ENCODE peak calls at places on chromosomes 3 and 15, in nine cellular contexts. W is OCI-LY7, I is AG09309, Q is tibial nerve, V is AG04450, A is transverse colon, N is stomach, H is foreskin fibroblast, C is cardiac fibroblast. Y is an unnamed sample.

GRCh38 chr3:166304509-166305063 is 467.4 kb upstream of the BCHE start:
- DNase-seq in Q (no peak), N (no peak), A (no peak), C (no peak), I (no peak), W (no peak), V (no peak), H (no peak), Y (no peak)

GRCh38 chr3:12993022-12993622 is 80.1 kb downstream of the IQSEC1 start:
- DNase-seq in C (no peak), I (no peak), A (peak; percentile 26), W (no peak), V (no peak), Q (no peak), N (no peak), H (no peak), Y (no peak)

GRCh38 chr3:100027321-100027720 is 87.0 kb downstream of the FILIP1L start:
- DNase-seq in N (no peak), W (no peak), C (peak; percentile 58), Q (no peak), H (no peak), A (no peak), I (no peak), V (no peak), Y (no peak)

GRCh38 chr15:77481670-77482069 is 61.0 kb downstream of the HMG20A start:
- DNase-seq in A (no peak), W (no peak), H (peak; percentile 56), N (no peak), Q (no peak), I (no peak), C (peak; percentile 64), V (no peak), Y (no peak)

GRCh38 chr3:117303446-117303845 is 593.9 kb downstream of the TUSC7 start:
- DNase-seq in I (no peak), Q (no peak), V (no peak), W (no peak), N (no peak), A (no peak), H (no peak), C (no peak), Y (no peak)

GRCh38 chr3:101156787-101157345 is 163.5 kb downstream of the IMPG2 start:
- DNase-seq in W (no peak), C (no peak), A (no peak), V (no peak), N (no peak), H (no peak), Q (no peak), I (no peak), Y (no peak)

GRCh38 chr15:80275946-80276345 is 23.9 kb upstream of the CTXND1 start:
- DNase-seq in V (no peak), N (no peak), W (no peak), A (no peak), H (peak; percentile 27), I (peak; percentile 7), C (peak; percentile 31), Q (no peak), Y (peak; percentile 42)

GRCh38 chr15:45731331-45731730 is 96.5 kb downstream of the SQOR start:
- DNase-seq in C (no peak), Q (no peak), I (no peak), V (no peak), A (no peak), H (no peak), N (no peak), W (no peak), Y (no peak)

GRCh38 chr3:185702564-185703225 is 116.6 kb downstream of the SENP2 start:
- DNase-seq in I (no peak), W (no peak), V (no peak), C (no peak), A (peak; percentile 36), H (no peak), Q (no peak), N (no peak), Y (no peak)

GRCh38 chr15:68635142-68635541 is 56.3 kb downstream of the CORO2B start:
- DNase-seq in A (no peak), H (no peak), Q (no peak), N (no peak), C (no peak), I (no peak), V (no peak), W (peak; percentile 88), Y (no peak)

GRCh38 chr15:41746802-41747201 is 27.5 kb upstream of the MAPKBP1 start:
- DNase-seq in A (no peak), Q (no peak), W (no peak), H (peak; percentile 8), N (no peak), C (peak; percentile 24), V (no peak), I (no peak), Y (no peak)

GRCh38 chr15:101057841-101058407 is 138.8 kb downstream of the LRRK1 start:
- DNase-seq in V (no peak), A (no peak), H (no peak), C (no peak), N (peak; percentile 15), W (no peak), I (no peak), Q (peak; percentile 3), Y (no peak)

GRCh38 chr15:101058735-101059134 is 139.6 kb downstream of the LRRK1 start:
- DNase-seq in W (no peak), H (no peak), V (no peak), N (peak; percentile 4), A (no peak), Q (no peak), C (no peak), I (no peak), Y (no peak)

GRCh38 chr15:101060576-101061551 is 141.7 kb downstream of the LRRK1 start:
- DNase-seq in A (peak; percentile 4), W (no peak), I (no peak), V (no peak), N (peak; percentile 13), H (no peak), C (no peak), Q (no peak), Y (no peak)

GRCh38 chr15:101062063-101062462 is 142.9 kb downstream of the LRRK1 start:
- DNase-seq in I (no peak), W (peak; percentile 25), Q (no peak), V (no peak), A (no peak), H (no peak), C (no peak), N (no peak), Y (no peak)

DNA sequence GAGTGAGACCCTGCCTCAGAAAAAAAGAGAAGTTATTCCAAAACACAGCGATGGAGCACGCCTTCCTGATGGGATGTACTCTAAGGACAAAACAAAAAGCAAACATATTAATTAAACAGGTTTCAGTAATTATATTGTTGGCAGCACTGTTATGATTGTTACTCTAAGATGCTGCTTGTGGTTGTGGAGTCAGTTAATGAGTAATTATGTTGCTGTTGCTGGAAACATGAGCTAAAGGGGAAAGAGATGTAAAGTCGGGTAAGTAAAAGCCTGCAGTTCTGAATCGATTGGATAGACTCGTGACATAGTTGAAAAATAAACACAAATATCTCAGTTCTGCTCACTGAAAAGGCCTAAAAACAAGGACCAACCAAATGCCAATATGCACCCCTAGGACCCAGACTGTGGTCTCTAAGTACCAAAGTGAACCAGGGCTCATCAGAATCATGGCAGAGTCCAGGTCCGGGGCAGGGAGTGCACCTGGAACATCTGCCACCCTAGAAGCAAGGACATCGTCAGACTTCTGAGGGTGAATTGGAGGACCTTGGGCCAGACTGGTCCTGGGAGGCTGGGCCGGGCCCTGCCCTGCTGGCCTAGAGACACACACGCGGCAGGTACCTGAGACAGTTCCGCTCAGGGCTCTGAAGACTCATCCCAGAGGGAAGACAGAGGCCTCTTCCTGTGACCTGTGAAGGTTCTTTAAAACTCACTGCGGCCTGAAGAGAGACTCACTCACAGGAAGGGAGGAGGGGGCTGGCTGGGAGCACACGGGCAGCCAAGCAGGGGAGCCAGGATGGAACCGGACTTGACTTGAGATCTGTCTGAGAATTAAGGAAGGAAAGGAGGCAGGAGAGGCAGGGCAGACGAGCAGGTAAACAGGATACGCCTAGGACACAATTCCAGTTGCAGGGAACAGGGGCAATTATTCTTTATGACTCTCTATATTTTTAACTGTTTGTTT is 140.5 kb downstream of the LRRK1 start:
- DNase-seq in Q (no peak), H (no peak), V (no peak), N (peak; percentile 23), C (no peak), I (no peak), W (no peak), A (no peak), Y (no peak)
- TF ChIP-seq CTCF in Q (no peak), H (no peak), V (no peak), N (no peak), C (no peak), I (no peak), W (no peak), A (no peak), Y (no peak)

DNA sequence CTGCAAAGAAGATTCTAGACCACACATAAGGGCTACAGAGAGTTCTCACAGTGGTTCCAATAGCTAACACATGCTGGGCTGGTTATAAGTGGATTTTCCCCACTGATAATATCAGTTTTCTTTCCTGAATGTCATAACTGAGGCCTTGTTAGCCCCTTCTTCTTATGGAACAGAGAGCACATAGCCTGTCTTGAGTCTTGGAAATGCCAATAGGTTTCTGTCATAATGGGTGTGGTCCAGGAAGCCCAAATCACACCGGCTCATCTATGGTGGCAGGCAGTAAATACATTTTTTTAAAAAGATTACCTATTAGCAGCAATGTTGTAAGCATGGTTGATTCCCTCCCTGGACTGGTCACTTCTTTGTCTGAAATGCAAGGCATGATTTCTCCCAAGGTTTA is 67.4 kb upstream of the ATP2C1 start:
- DNase-seq in A (no peak), W (no peak), I (no peak), Q (no peak), N (no peak), C (no peak), V (no peak), H (no peak), Y (no peak)
- H3K4me3 ChIP-seq in A (no peak overlapping the region), W (no peak overlapping the region), I (no peak overlapping the region), Q (no peak overlapping the region), N (no peak overlapping the region), C (no peak overlapping the region), V (no peak overlapping the region), H (no peak overlapping the region), Y (no peak overlapping the region)

GRCh38 chr3:57911588-57911987 is 96.6 kb upstream of the FLNB start:
- DNase-seq in C (peak; percentile 56), W (no peak), A (no peak), H (no peak), N (no peak), Q (no peak), V (no peak), I (no peak), Y (no peak)

GRCh38 chr3:57910988-57911387 is 97.2 kb upstream of the FLNB start:
- DNase-seq in V (no peak), I (no peak), Q (no peak), H (no peak), C (peak; percentile 45), W (peak; percentile 42), N (no peak), A (no peak), Y (no peak)
- TF ChIP-seq CTCF in V (peak; percentile 33), I (peak; percentile 32), Q (no peak), H (peak; percentile 20), C (peak; percentile 42), W (peak; percentile 81), N (peak; percentile 6), A (no peak), Y (peak; percentile 41)

DNA sequence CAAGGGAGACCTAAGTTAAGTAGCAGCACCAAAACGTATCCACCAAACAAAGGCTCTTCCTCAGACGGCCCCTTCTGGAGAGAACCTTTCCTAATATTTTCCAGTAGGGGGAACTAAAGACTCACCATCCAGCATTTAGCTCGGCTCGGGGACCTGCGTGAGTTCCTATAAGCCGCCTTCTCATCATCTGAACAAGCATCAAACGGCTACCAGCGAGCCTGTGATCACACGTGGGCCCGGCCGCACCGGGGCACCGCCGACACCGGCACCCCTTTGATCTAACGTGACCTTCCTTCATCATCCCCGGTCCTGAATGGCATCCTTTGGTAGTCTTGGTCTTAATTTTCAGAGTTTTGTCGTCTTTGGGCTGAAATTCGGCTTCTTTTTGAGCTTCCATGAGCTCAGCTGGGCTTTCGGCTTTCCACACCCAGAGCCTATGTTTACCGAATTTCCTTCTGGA is 1.4 kb upstream of the ROBO2 start:
- DNase-seq in V (peak; percentile 70), H (peak; percentile 82), W (no peak), N (peak; percentile 70), Q (peak; percentile 44), C (peak; percentile 89), A (peak; percentile 40), I (peak; percentile 59), Y (peak; percentile 78)
- H3K4me3 ChIP-seq in V (peak overlapping the region; percentile 64), H (peak overlapping the region; percentile 53), W (no peak overlapping the region), N (peak overlapping the region; percentile 49), Q (peak overlapping the region; percentile 33), C (peak overlapping the region; percentile 21), A (peak overlapping the region; percentile 38), I (peak overlapping the region; percentile 76), Y (peak overlapping the region; percentile 42)